ENCODE peak calls at places on chromosomes 2 and 18, in six cellular contexts. T, M, N, D, R and Z are unnamed samples.

GRCh38 chr18:31506024-31506742 is 8.2 kb downstream of the DSG2 start:
- DNase-seq in N (peak; percentile 21), M (peak; percentile 46), D (no peak), T (no peak), R (peak; percentile 6), Z (no peak)

GRCh38 chr2:110804915-110805314 is 72.5 kb downstream of the ACOXL start:
- DNase-seq in M (no peak), D (peak; percentile 66), R (no peak), N (no peak), T (no peak), Z (peak; percentile 65)

GRCh38 chr2:231334179-231334930 is 61.2 kb upstream of the B3GNT7 start:
- DNase-seq in T (no peak), M (no peak), D (no peak), N (no peak), R (no peak), Z (peak; percentile 61)

GRCh38 chr2:112626604-112627059 is 19.1 kb upstream of the SLC20A1 start:
- DNase-seq in R (peak; percentile 86), M (peak; percentile 41), T (peak; percentile 72), N (peak; percentile 64), D (no peak), Z (peak; percentile 89)

GRCh38 chr2:16241166-16242160 is 301.1 kb downstream of the MYCN start:
- DNase-seq in M (no peak), N (no peak), T (no peak), D (no peak), R (no peak), Z (no peak)

GRCh38 chr2:27093430-27094352 is 7.1 kb downstream of the KHK start:
- DNase-seq in T (no peak), N (no peak), D (no peak), R (no peak), M (peak; percentile 94), Z (no peak)

GRCh38 chr2:73252238-73253027 is 18.3 kb downstream of the CCT7 start:
- DNase-seq in R (no peak), M (no peak), D (no peak), N (no peak), T (no peak), Z (no peak)

GRCh38 chr2:136770384-136770783 is 5.0 kb downstream of the THSD7B start:
- DNase-seq in D (no peak), N (no peak), R (no peak), M (no peak), T (no peak), Z (no peak)

GRCh38 chr2:25342372-25343186 is 854 bp upstream of the DNMT3A start:
- DNase-seq in N (peak; percentile 92), D (no peak), R (peak; percentile 88), M (peak; percentile 78), T (peak; percentile 82), Z (peak; percentile 91)

GRCh38 chr2:158716091-158716815 is 78.9 kb upstream of the DAPL1 start:
- DNase-seq in R (peak; percentile 98), N (no peak), M (peak; percentile 30), T (no peak), D (no peak), Z (no peak)

GRCh38 chr2:211748339-211748738 is 790.3 kb downstream of the ERBB4 start:
- DNase-seq in M (no peak), D (no peak), N (no peak), T (no peak), R (no peak), Z (no peak)

GRCh38 chr2:46690825-46691224 is 211.5 kb downstream of the TMEM247 start:
- DNase-seq in M (peak; percentile 42), N (peak; percentile 51), R (peak; percentile 78), T (peak; percentile 30), D (no peak), Z (no peak)

GRCh38 chr18:6427281-6427680 is 12.6 kb upstream of the L3MBTL4 start:
- DNase-seq in T (no peak), N (no peak), M (no peak), R (no peak), D (no peak), Z (no peak)

GRCh38 chr2:54824582-54824981 is 101.1 kb downstream of the EML6 start:
- DNase-seq in M (no peak), R (no peak), D (no peak), N (no peak), T (no peak), Z (no peak)

GRCh38 chr2:1803217-1804115 is 59.2 kb upstream of the PXDN start:
- DNase-seq in D (no peak), T (no peak), M (no peak), N (no peak), R (no peak), Z (no peak)

GRCh38 chr2:65778126-65778525 is 345.7 kb upstream of the SPRED2 start:
- DNase-seq in R (no peak), N (no peak), M (no peak), T (no peak), D (no peak), Z (no peak)

GRCh38 chr2:37786153-37786809 is 114.8 kb upstream of the CDC42EP3 start:
- DNase-seq in D (no peak), T (no peak), N (no peak), R (no peak), M (no peak), Z (no peak)

GRCh38 chr2:238998775-238999174 is 150.9 kb downstream of the TWIST2 start:
- DNase-seq in T (no peak), N (no peak), M (no peak), R (no peak), D (no peak), Z (no peak)

GRCh38 chr2:33344230-33344629 is 132.2 kb upstream of the RASGRP3 start:
- DNase-seq in D (no peak), T (no peak), R (no peak), M (no peak), N (no peak), Z (no peak)

GRCh38 chr2:1088192-1088860 is 137.7 kb downstream of the SNTG2 start:
- DNase-seq in M (no peak), R (no peak), N (no peak), D (no peak), T (no peak), Z (no peak)

GRCh38 chr18:31454066-31454708 is 6.6 kb downstream of the DSG3 start:
- DNase-seq in T (no peak), M (peak; percentile 1), N (peak; percentile 71), R (no peak), D (no peak), Z (no peak)

GRCh38 chr18:70425236-70425635 is 136.4 kb downstream of the SOCS6 start:
- DNase-seq in N (no peak), T (no peak), R (no peak), M (no peak), D (no peak), Z (no peak)

GRCh38 chr2:86087936-86088850 is 17.5 kb downstream of the POLR1A start:
- DNase-seq in M (no peak), T (peak; percentile 50), N (peak; percentile 43), R (no peak), D (no peak), Z (no peak)

GRCh38 chr2:100952512-100952911 is 49.6 kb upstream of the RPL31 start:
- DNase-seq in D (no peak), M (no peak), T (no peak), N (no peak), R (no peak), Z (no peak)

GRCh38 chr2:13056259-13056843 is 339.6 kb downstream of the TRIB2 start:
- DNase-seq in N (no peak), R (peak; percentile 28), D (no peak), T (no peak), M (no peak), Z (peak; percentile 35)
- TF ChIP-seq CTCF in N (peak; percentile 30), R (peak; percentile 24), D (peak; percentile 17), T (peak; percentile 31), M (no peak), Z (peak; percentile 35)

GRCh38 chr2:166417669-166418068 is 41.9 kb upstream of the SCN9A start:
- DNase-seq in N (no peak), D (no peak), M (peak; percentile 70), T (peak; percentile 31), R (peak; percentile 42), Z (peak; percentile 50)
- TF ChIP-seq MYC in N (no peak), D (no peak), M (no peak), T (no peak), R (no peak), Z (no peak)

GRCh38 chr2:18991177-18992168 is 366.9 kb downstream of the OSR1 start:
- DNase-seq in N (peak; percentile 27), R (peak; percentile 28), D (no peak), T (no peak), M (no peak), Z (no peak)

GRCh38 chr2:18986046-18986445 is 372.4 kb downstream of the OSR1 start:
- DNase-seq in M (no peak), T (no peak), N (no peak), D (no peak), R (no peak), Z (no peak)

GRCh38 chr2:18988557-18989232 is 369.7 kb downstream of the OSR1 start:
- DNase-seq in T (no peak), R (no peak), M (no peak), N (no peak), D (no peak), Z (no peak)

GRCh38 chr2:18987021-18987420 is 371.4 kb downstream of the OSR1 start:
- DNase-seq in N (no peak), D (no peak), R (no peak), T (no peak), M (no peak), Z (no peak)

GRCh38 chr2:18987592-18988073 is 370.8 kb downstream of the OSR1 start:
- DNase-seq in M (peak; percentile 34), N (peak; percentile 27), T (no peak), D (no peak), R (peak; percentile 51), Z (peak; percentile 12)
- TF ChIP-seq CTCF in M (peak; percentile 14), N (peak; percentile 54), T (no peak), D (no peak), R (no peak), Z (no peak)

GRCh38 chr2:20507711-20508110 is 60.8 kb downstream of the RHOB start:
- DNase-seq in D (no peak), M (no peak), N (no peak), R (no peak), T (no peak), Z (no peak)

GRCh38 chr2:20509301-20509765 is 62.5 kb downstream of the RHOB start:
- DNase-seq in M (no peak), N (no peak), T (no peak), D (no peak), R (no peak), Z (no peak)

GRCh38 chr2:20509766-20510490 is 63.1 kb downstream of the RHOB start:
- DNase-seq in D (no peak), T (peak; percentile 79), N (no peak), M (peak; percentile 76), R (no peak), Z (no peak)

GRCh38 chr2:20506281-20506685 is 59.4 kb downstream of the RHOB start:
- DNase-seq in N (no peak), T (no peak), R (peak; percentile 45), M (peak; percentile 75), D (no peak), Z (no peak)

DNA sequence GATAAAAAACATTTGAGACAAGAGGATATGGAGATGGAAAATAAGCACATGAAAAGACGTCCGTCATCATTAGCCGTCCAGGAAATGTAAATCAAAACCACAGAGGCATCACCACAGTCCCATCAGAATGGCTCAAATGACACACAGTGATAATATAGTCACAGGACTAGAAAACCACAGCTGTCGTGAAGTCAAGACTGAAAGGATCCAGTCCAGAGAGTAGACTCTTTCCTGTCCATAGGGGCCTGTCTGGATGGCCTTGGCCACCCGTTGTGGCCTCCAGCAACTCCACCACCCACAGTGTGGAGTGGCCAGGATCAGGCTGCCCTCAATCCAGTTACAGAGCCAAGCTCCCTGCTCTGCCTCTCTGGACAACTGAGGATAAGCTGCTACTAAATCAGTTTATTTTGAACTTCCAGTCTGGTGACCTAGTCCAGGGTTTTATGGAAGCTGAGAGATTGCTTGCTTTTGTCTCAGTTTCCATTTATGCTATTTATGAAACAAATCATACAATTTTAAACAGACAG is 60.4 kb downstream of the RHOB start:
- DNase-seq in T (no peak), D (peak; percentile 62), M (no peak), R (no peak), N (no peak), Z (peak; percentile 47)
- TF ChIP-seq MYC in T (no peak), D (no peak), M (no peak), R (no peak), N (no peak), Z (no peak)